ENCODE peak calls at places on chromosomes 11 and 22, in five cellular contexts. B is stimulated activated CD4-positive, alpha-beta T cell treated with anti-CD3 and anti-CD28 coated beads, TNF-alpha, amount 100 ng/mL, for 4 hours; J is mesothelial cell of epicardium; O is skeletal muscle cell; I is NCI-H1436 treated with DMSO at 0.1 percent for 48 hours. X is an unnamed sample.

GRCh38 chr22:41589260-41589600 is 410 bp downstream of the PMM1 start:
- DNase-seq in J (no peak), B (no peak), O (no peak), I (no peak), X (no peak)

GRCh38 chr11:102269927-102270326 is 47.4 kb upstream of the BIRC3 start:
- DNase-seq in J (no peak), B (no peak), O (no peak), I (no peak), X (no peak)

GRCh38 chr11:393219-394033 is 583 bp upstream of the PKP3 start:
- DNase-seq in O (no peak), I (no peak), J (no peak), B (no peak), X (no peak)

GRCh38 chr11:124536520-124536919 is 6.9 kb downstream of the OR8B12 start:
- DNase-seq in J (no peak), O (peak; percentile 40), I (no peak), B (no peak), X (no peak)

GRCh38 chr22:43154887-43155536 is 3.7 kb downstream of the TSPO start:
- DNase-seq in O (no peak), I (no peak), B (no peak), J (no peak), X (no peak)

GRCh38 chr22:31825513-31825912 is 71.7 kb downstream of the DEPDC5 start:
- DNase-seq in B (no peak), I (no peak), J (no peak), O (no peak), X (no peak)

GRCh38 chr11:3655548-3655947 is 10.6 kb downstream of the ART1 start:
- DNase-seq in B (no peak), O (no peak), J (no peak), I (no peak), X (no peak)

GRCh38 chr22:35335936-35336781 is 36.5 kb downstream of the TOM1 start:
- DNase-seq in J (no peak), I (no peak), O (no peak), B (no peak), X (no peak)

GRCh38 chr22:45125198-45125597 is 38.5 kb upstream of the NUP50 start:
- DNase-seq in J (no peak), O (peak; percentile 69), B (no peak), I (no peak), X (no peak)

GRCh38 chr11:34168642-34169051 is 63.2 kb downstream of the NAT10 start:
- DNase-seq in B (no peak), I (no peak), J (no peak), O (no peak), X (no peak)

GRCh38 chr11:15157181-15157580 is 42.5 kb downstream of the INSC start:
- DNase-seq in I (no peak), J (no peak), B (no peak), O (peak; percentile 79), X (no peak)

GRCh38 chr22:19877626-19878339 is 23.1 kb upstream of the GNB1L start:
- DNase-seq in J (peak; percentile 12), B (no peak), O (peak; percentile 58), I (no peak), X (no peak)

GRCh38 chr11:45216901-45217300 is 69.2 kb downstream of the SYT13 start:
- DNase-seq in O (no peak), B (no peak), J (no peak), I (no peak), X (no peak)

GRCh38 chr11:61327669-61328071 is 5.2 kb downstream of the DDB1 start:
- DNase-seq in O (no peak), I (no peak), B (no peak), J (no peak), X (no peak)

GRCh38 chr11:43359432-43359818 is 705 bp downstream of the TTC17 start:
- DNase-seq in B (peak; percentile 2), O (no peak), J (no peak), I (no peak), X (no peak)